ENCODE peak calls at places on chromosomes 3 and 15, in seven cellular contexts. K is A673; S is PC-3; O is psoas muscle; X is tibial artery; U is left lung; D is CD8-positive, alpha-beta T cell. T is an unnamed sample.

GRCh38 chr3:196163687-196164493 is 47.3 kb downstream of the ZDHHC19 start:
- DNase-seq in K (no peak), S (no peak), O (peak; percentile 74), X (no peak), U (peak; percentile 85), D (no peak), T (peak; percentile 46)

GRCh38 chr3:37096292-37096691 is 78.1 kb downstream of the LRRFIP2 start:
- DNase-seq in K (peak; percentile 62), S (peak; percentile 18), O (no peak), X (no peak), U (no peak), D (no peak), T (no peak)

GRCh38 chr3:51947215-51947900 is 5.2 kb downstream of the PARP3 start:
- DNase-seq in K (no peak), S (no peak), O (no peak), X (no peak), U (no peak), D (no peak), T (no peak)

GRCh38 chr15:77732514-77733335 is 100.0 kb upstream of the LINGO1 start:
- DNase-seq in K (no peak), S (no peak), O (no peak), X (no peak), U (no peak), D (no peak), T (no peak)

GRCh38 chr15:27835233-27835939 is 263.7 kb downstream of the OCA2 start:
- DNase-seq in K (no peak), S (no peak), O (peak; percentile 25), X (no peak), U (no peak), D (no peak), T (no peak)

GRCh38 chr3:102200560-102200959 is 234.3 kb upstream of the ZPLD1 start:
- DNase-seq in K (no peak), S (no peak), O (no peak), X (no peak), U (no peak), D (no peak), T (no peak)

GRCh38 chr15:84929795-84930371 is 45.4 kb downstream of the SLC28A1 start:
- DNase-seq in K (peak; percentile 28), S (peak; percentile 99), O (no peak), X (no peak), U (no peak), D (no peak), T (no peak)

GRCh38 chr15:90907051-90907660 is 4.1 kb downstream of the MAN2A2 start:
- DNase-seq in K (no peak), S (no peak), O (peak; percentile 35), X (no peak), U (no peak), D (no peak), T (no peak)

GRCh38 chr15:28936081-28936480 is 50.3 kb downstream of the APBA2 start:
- DNase-seq in K (no peak), S (no peak), O (no peak), X (no peak), U (no peak), D (no peak), T (no peak)

GRCh38 chr3:99633887-99634558 is 4.4 kb upstream of the COL8A1 start:
- DNase-seq in K (no peak), S (peak; percentile 75), O (no peak), X (no peak), U (no peak), D (no peak), T (no peak)

GRCh38 chr15:63231717-63232116 is 42.3 kb downstream of the RAB8B start:
- DNase-seq in K (no peak), S (no peak), O (no peak), X (no peak), U (no peak), D (no peak), T (no peak)
- H3K4me1 ChIP-seq in K (peaks cover 25% of the 10 kb centered on the region), S (peaks cover 49% of the 10 kb centered on the region), O (peaks cover 9% of the 10 kb centered on the region), X (peaks cover 13% of the 10 kb centered on the region), U (peaks cover 91% of the 10 kb centered on the region), D (peaks cover 39% of the 10 kb centered on the region), T (peaks cover 53% of the 10 kb centered on the region)

DNA sequence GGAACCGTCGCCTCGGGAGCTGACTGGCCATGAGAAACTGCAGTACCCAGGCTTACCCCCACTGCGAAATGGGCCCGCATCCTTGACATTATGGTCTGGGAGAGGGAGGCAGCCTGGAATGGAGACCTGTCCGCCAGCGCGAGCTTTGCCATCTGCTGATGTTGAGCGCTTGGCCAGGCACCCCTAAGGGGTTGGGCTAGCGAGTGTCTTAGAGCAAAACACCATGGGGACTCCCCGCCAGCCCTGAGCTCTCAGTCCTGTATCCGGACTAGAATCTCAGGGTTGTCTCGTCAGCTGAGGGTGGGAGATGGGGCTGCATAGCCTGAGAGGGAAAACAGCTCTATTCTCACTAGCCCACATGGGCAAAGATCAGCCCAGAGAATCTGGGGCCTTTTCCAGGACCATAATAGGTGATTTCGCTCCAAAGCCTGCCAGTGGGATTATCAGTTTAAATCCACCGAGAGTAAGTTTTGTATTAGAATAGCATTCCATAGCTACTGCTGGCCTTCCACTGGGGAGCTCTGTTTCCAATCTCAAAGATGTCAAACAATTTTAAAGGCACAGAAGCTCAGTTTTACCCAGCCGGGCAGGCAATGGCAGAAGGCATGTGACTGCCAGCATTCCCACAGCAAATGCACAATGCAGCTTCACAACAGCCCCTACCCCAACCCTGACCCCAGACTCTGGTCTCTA is 167.5 kb upstream of the TPM1 start:
- DNase-seq in K (no peak), S (no peak), O (no peak), X (no peak), U (no peak), D (no peak), T (no peak)
- TF ChIP-seq CTCF in K (no peak), S (no peak), O (no peak), X (no peak), U (no peak), D (no peak), T (no peak)

GRCh38 chr3:141147657-141148056 is 84.0 kb upstream of the PXYLP1 start:
- DNase-seq in K (no peak), S (peak; percentile 72), O (no peak), X (no peak), U (no peak), D (no peak), T (no peak)
- H3K4me1 ChIP-seq in K (no peaks in the 10 kb centered on the region), S (peaks cover 5% of the 10 kb centered on the region), O (no peaks in the 10 kb centered on the region), X (no peaks in the 10 kb centered on the region), U (no peaks in the 10 kb centered on the region), D (no peaks in the 10 kb centered on the region), T (peaks cover 19% of the 10 kb centered on the region)

GRCh38 chr15:32991544-32992192 is 202.8 kb downstream of the FMN1 start:
- DNase-seq in K (no peak), S (no peak), O (no peak), X (no peak), U (no peak), D (no peak), T (no peak)

GRCh38 chr15:32998182-32998581 is 196.3 kb downstream of the FMN1 start:
- DNase-seq in K (no peak), S (no peak), O (no peak), X (no peak), U (no peak), D (no peak), T (no peak)

GRCh38 chr15:32990071-32990470 is 204.4 kb downstream of the FMN1 start:
- DNase-seq in K (no peak), S (no peak), O (no peak), X (no peak), U (no peak), D (no peak), T (no peak)

GRCh38 chr15:32994810-32995424 is 199.6 kb downstream of the FMN1 start:
- DNase-seq in K (peak; percentile 36), S (peak; percentile 69), O (no peak), X (no peak), U (no peak), D (no peak), T (no peak)

DNA sequence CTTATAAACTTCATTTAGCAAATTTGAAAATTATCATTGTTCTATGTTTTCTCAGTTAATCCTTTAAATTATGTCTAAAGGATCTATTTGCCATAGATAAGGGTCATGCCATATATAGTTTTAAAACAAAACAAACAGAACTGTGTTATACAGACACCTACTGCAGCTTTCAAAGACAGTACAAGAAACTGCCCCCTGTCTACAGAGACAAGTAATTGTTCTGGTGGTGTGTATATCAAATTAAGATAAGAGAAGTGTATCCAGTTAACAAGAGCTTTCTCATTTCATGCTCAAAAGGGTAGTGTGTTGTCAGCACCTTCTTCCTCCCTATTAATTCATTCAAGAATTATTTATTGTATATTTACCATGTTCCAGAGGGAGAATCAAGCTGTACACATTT is 201.2 kb downstream of the FMN1 start:
- DNase-seq in K (peak; percentile 15), S (peak; percentile 38), O (no peak), X (no peak), U (no peak), D (no peak), T (no peak)
- TF ChIP-seq CTCF in K (peak; percentile 49), S (peak; percentile 65), O (no peak), X (no peak), U (no peak), D (no peak), T (no peak)